ENCODE peak calls at places on chromosomes 2 and 18, in five cellular contexts. V is WTC11, O is neural crest cell, T is left ventricle myocardium inferior, L is IMR-90. Y is an unnamed sample.

GRCh38 chr18:32049393-32050161 is 31.0 kb downstream of the RNF125 start:
- DNase-seq in V (no peak), O (no peak), T (peak; percentile 53), L (no peak), Y (no peak)

GRCh38 chr2:12284487-12284886 is 432.2 kb upstream of the TRIB2 start:
- DNase-seq in V (no peak), O (no peak), T (no peak), L (peak; percentile 60), Y (no peak)

GRCh38 chr18:23703057-23703986 is 14.1 kb downstream of the LAMA3 start:
- DNase-seq in V (no peak), O (no peak), T (no peak), L (peak; percentile 79), Y (no peak)

GRCh38 chr2:109582928-109583895 is 30.6 kb downstream of the SEPTIN10 start:
- DNase-seq in V (no peak), O (no peak), T (no peak), L (peak; percentile 3), Y (no peak)

GRCh38 chr2:153287109-153287801 is 191.3 kb downstream of the RPRM start:
- DNase-seq in V (peak; percentile 82), O (peak; percentile 66), T (no peak), L (no peak), Y (no peak)

GRCh38 chr2:73067043-73067442 is 4.5 kb downstream of the SFXN5 start:
- DNase-seq in V (no peak), O (no peak), T (no peak), L (no peak), Y (no peak)

GRCh38 chr2:40511661-40512213 is 59.8 kb upstream of the SLC8A1 start:
- DNase-seq in V (no peak), O (no peak), T (no peak), L (peak; percentile 80), Y (no peak)

GRCh38 chr2:229795058-229795457 is 80.7 kb upstream of the DNER start:
- DNase-seq in V (no peak), O (no peak), T (no peak), L (no peak), Y (no peak)

GRCh38 chr2:182167882-182168281 is 182.2 kb downstream of the PPP1R1C start:
- DNase-seq in V (no peak), O (no peak), T (no peak), L (no peak), Y (no peak)

GRCh38 chr2:196809260-196809659 is at the start of gene C2orf66:
- DNase-seq in V (no peak), O (no peak), T (no peak), L (no peak), Y (no peak)

GRCh38 chr2:160747771-160748170 is 254.2 kb upstream of the RBMS1 start:
- DNase-seq in V (no peak), O (no peak), T (no peak), L (peak; percentile 62), Y (no peak)

GRCh38 chr18:63578357-63578958 is 8.7 kb upstream of the SERPINB13 start:
- DNase-seq in V (peak; percentile 39), O (peak; percentile 62), T (no peak), L (peak; percentile 36), Y (no peak)

GRCh38 chr2:119349289-119349688 is 17.3 kb downstream of the C2orf76 start:
- DNase-seq in V (no peak), O (no peak), T (no peak), L (no peak), Y (no peak)

GRCh38 chr2:120473522-120474271 is 127.8 kb downstream of the INHBB start:
- DNase-seq in V (no peak), O (no peak), T (no peak), L (no peak), Y (no peak)

GRCh38 chr2:226256237-226256636 is 543.4 kb downstream of the IRS1 start:
- DNase-seq in V (no peak), O (no peak), T (no peak), L (peak; percentile 82), Y (no peak)

GRCh38 chr18:63505566-63506335 is 29.0 kb downstream of the SERPINB5 start:
- DNase-seq in V (peak; percentile 75), O (no peak), T (no peak), L (peak; percentile 4), Y (peak; percentile 34)

GRCh38 chr2:1754461-1755170 is 10.3 kb upstream of the PXDN start:
- DNase-seq in V (no peak), O (no peak), T (no peak), L (no peak), Y (no peak)

GRCh38 chr2:226554726-226555125 is 244.9 kb downstream of the IRS1 start:
- DNase-seq in V (no peak), O (no peak), T (no peak), L (no peak), Y (no peak)

GRCh38 chr2:54042341-54042740 is 71.5 kb upstream of the PSME4 start:
- DNase-seq in V (no peak), O (no peak), T (no peak), L (peak; percentile 62), Y (no peak)

GRCh38 chr2:43021791-43022500 is 204.5 kb downstream of the ZFP36L2 start:
- DNase-seq in V (peak; percentile 69), O (peak; percentile 30), T (no peak), L (no peak), Y (no peak)

GRCh38 chr2:128868686-128869551 is 550.3 kb upstream of the HS6ST1 start:
- DNase-seq in V (no peak), O (no peak), T (no peak), L (no peak), Y (no peak)

GRCh38 chr2:175931751-175932295 is 70.2 kb downstream of the LNPK start:
- DNase-seq in V (no peak), O (no peak), T (no peak), L (peak; percentile 88), Y (no peak)

GRCh38 chr2:148184967-148185366 is 164.1 kb downstream of the MBD5 start:
- DNase-seq in V (no peak), O (no peak), T (no peak), L (no peak), Y (no peak)

GRCh38 chr2:2648094-2648493 is 317.0 kb upstream of the MYT1L start:
- DNase-seq in V (no peak), O (no peak), T (no peak), L (no peak), Y (no peak)

GRCh38 chr2:180358458-180358857 is 351.4 kb upstream of the CWC22 start:
- DNase-seq in V (no peak), O (no peak), T (no peak), L (no peak), Y (no peak)

GRCh38 chr18:62420513-62421209 is 95.6 kb downstream of the TNFRSF11A start:
- DNase-seq in V (no peak), O (no peak), T (no peak), L (peak; percentile 65), Y (no peak)

GRCh38 chr18:7904529-7904928 is 337.4 kb downstream of the PTPRM start:
- DNase-seq in V (no peak), O (no peak), T (no peak), L (peak; percentile 95), Y (no peak)

GRCh38 chr2:1231664-1232063 is 181.6 kb upstream of the TPO start:
- DNase-seq in V (no peak), O (no peak), T (no peak), L (no peak), Y (no peak)

GRCh38 chr18:75005622-75006021 is 203.3 kb downstream of the PTGR3 start:
- DNase-seq in V (no peak), O (no peak), T (no peak), L (peak; percentile 80), Y (no peak)

GRCh38 chr18:48133675-48134251 is 203.3 kb upstream of the SMAD2 start:
- DNase-seq in V (no peak), O (no peak), T (no peak), L (no peak), Y (no peak)

GRCh38 chr2:1068832-1069231 is 118.2 kb downstream of the SNTG2 start:
- DNase-seq in V (no peak), O (no peak), T (no peak), L (no peak), Y (no peak)

GRCh38 chr2:159998236-159998635 is 64.2 kb downstream of the PLA2R1 start:
- DNase-seq in V (no peak), O (no peak), T (no peak), L (no peak), Y (no peak)

GRCh38 chr2:9113916-9114315 is 92.7 kb upstream of the ASAP2 start:
- DNase-seq in V (no peak), O (no peak), T (no peak), L (no peak), Y (no peak)

GRCh38 chr2:239198221-239198620 is 202.6 kb downstream of the HDAC4 start:
- DNase-seq in V (no peak), O (no peak), T (no peak), L (no peak), Y (no peak)

GRCh38 chr18:2139676-2140075 is 431.6 kb downstream of the METTL4 start:
- DNase-seq in V (no peak), O (no peak), T (no peak), L (no peak), Y (no peak)

GRCh38 chr18:2135309-2135708 is 436.0 kb downstream of the METTL4 start:
- DNase-seq in V (no peak), O (no peak), T (no peak), L (no peak), Y (no peak)

DNA sequence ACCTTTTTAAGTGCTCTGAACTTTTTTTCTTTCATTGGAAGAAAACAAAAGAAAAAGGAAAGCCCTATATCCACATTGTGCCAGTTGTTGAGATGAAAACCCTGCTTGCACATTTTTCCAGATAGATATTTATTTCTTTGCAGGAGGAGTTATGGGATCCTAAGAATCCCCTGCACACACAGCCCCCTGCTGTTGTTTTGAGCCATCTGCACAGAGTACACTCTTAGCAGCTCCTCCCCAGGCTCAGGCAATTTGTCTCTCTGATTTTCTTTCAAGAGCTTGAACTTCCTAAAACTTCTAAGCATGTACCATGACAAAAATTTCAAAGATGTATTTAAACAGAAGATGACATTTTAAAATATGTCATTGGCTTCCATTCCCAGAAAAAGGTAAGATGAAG is 436.9 kb downstream of the METTL4 start:
- DNase-seq in V (no peak), O (no peak), T (no peak), L (no peak), Y (no peak)
- TF ChIP-seq CTCF in V (no peak), O (no peak), T (no peak), L (no peak), Y (no peak)

GRCh38 chr2:63121055-63121834 is 70.6 kb downstream of the OTX1 start:
- DNase-seq in V (no peak), O (no peak), T (no peak), L (no peak), Y (no peak)
- TF ChIP-seq CTCF in V (no peak), O (no peak), T (no peak), L (no peak), Y (no peak)

GRCh38 chr2:56749152-56749752 is 565.5 kb downstream of the CCDC85A start:
- DNase-seq in V (no peak), O (no peak), T (no peak), L (peak; percentile 6), Y (no peak)
- TF ChIP-seq CTCF in V (peak; percentile 28), O (peak; percentile 70), T (peak; percentile 70), L (peak; percentile 42), Y (peak; percentile 73)

DNA sequence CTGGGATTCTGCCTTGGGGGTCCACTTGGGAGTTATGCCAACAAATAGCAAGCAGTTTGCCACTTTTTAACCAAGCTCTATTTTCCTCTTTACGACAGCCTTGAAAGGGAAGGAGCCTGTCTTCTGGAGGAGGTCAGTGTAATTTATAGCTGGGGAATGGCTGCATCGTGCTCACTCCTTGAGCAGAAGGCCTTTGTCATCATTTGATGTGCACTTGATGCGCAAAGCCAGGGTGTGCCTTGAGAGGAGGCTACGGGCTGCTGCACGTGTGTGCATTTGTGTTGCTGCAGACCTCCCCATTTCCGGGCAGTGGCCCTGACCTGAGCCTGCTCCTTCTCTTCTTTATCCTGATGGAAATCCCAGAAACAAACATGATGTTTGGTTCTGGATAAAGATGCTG is 68.1 kb upstream of the ZNF521 start:
- DNase-seq in V (no peak), O (no peak), T (no peak), L (no peak), Y (no peak)
- TF ChIP-seq CTCF in V (no peak), O (no peak), T (no peak), L (no peak), Y (no peak)

Y was measured in glutamatergic neuron.